ENCODE peak calls at places on chromosomes 13 and 19, in eight cellular contexts. P is CD4-positive, alpha-beta T cell; L is RWPE2; M is body of pancreas; S is ovary; Q is colonic mucosa; Z is astrocyte of the spinal cord; A is HFF-Myc. I is an unnamed sample.

GRCh38 chr19:48424694-48425219 is 21.0 kb upstream of the GRWD1 start:
- DNase-seq in A (no peak), P (no peak), Z (peak; percentile 67), Q (no peak), M (no peak), L (no peak), S (no peak), I (no peak)

GRCh38 chr19:49786432-49786831 is 19.6 kb downstream of the AP2A1 start:
- DNase-seq in Q (no peak), M (no peak), S (no peak), A (no peak), P (no peak), Z (peak; percentile 32), L (no peak), I (no peak)

GRCh38 chr13:80630685-80631121 is 289.8 kb upstream of the SPRY2 start:
- DNase-seq in Z (peak; percentile 33), L (no peak), Q (no peak), S (no peak), A (no peak), P (no peak), M (no peak), I (no peak)

GRCh38 chr19:32977269-32977668 is 5.2 kb downstream of the FAAP24 start:
- DNase-seq in A (no peak), M (no peak), L (no peak), P (no peak), S (no peak), Q (peak; percentile 74), Z (no peak), I (no peak)

GRCh38 chr13:90084684-90085290 is 1262.7 kb upstream of the MIR17HG start:
- DNase-seq in M (no peak), A (no peak), Q (no peak), L (no peak), S (no peak), Z (no peak), P (no peak), I (no peak)

GRCh38 chr13:51873837-51874236 is 12.1 kb downstream of the CCDC70 start:
- DNase-seq in M (no peak), A (no peak), S (no peak), P (no peak), Z (no peak), L (no peak), Q (no peak), I (no peak)

GRCh38 chr19:5250127-5250659 is 90.4 kb downstream of the PTPRS start:
- DNase-seq in M (peak; percentile 82), A (no peak), Z (no peak), L (no peak), P (no peak), S (no peak), Q (no peak), I (no peak)

GRCh38 chr13:76778906-76779305 is 107.3 kb downstream of the KCTD12 start:
- DNase-seq in P (no peak), Z (no peak), L (no peak), M (no peak), Q (no peak), S (no peak), A (no peak), I (no peak)

GRCh38 chr19:45470147-45471081 is 2.6 kb downstream of the FOSB start:
- DNase-seq in M (no peak), P (peak; percentile 57), S (peak; percentile 41), Q (peak; percentile 43), L (no peak), A (no peak), Z (peak; percentile 62), I (no peak)

GRCh38 chr19:17320435-17320834 is 11.1 kb downstream of the DDA1 start:
- DNase-seq in M (no peak), S (no peak), P (no peak), Z (no peak), L (no peak), Q (no peak), A (no peak), I (no peak)

GRCh38 chr19:17338440-17339078 is 1.2 kb downstream of the GTPBP3 start:
- DNase-seq in Q (peak; percentile 23), S (no peak), P (no peak), L (no peak), A (no peak), Z (no peak), M (no peak), I (no peak)

GRCh38 chr19:48149430-48149829 is 20.7 kb downstream of the LIG1 start:
- DNase-seq in S (no peak), M (no peak), A (no peak), Q (no peak), P (no peak), Z (no peak), L (no peak), I (no peak)

GRCh38 chr13:51394724-51395123 is 55.2 kb downstream of the SERPINE3 start:
- DNase-seq in P (no peak), Q (no peak), M (no peak), Z (no peak), L (no peak), S (no peak), A (no peak), I (no peak)

GRCh38 chr13:107367258-107367657 is 799.3 kb upstream of the ARGLU1 start:
- DNase-seq in Q (no peak), L (no peak), S (no peak), A (no peak), Z (no peak), P (no peak), M (no peak), I (no peak)

GRCh38 chr13:33645591-33646554 is 172.1 kb upstream of the RFC3 start:
- DNase-seq in Q (no peak), L (no peak), M (no peak), Z (no peak), S (no peak), P (no peak), A (no peak), I (no peak)

GRCh38 chr19:29715695-29716581 is 877 bp upstream of the C19orf12 start:
- DNase-seq in S (no peak), A (no peak), P (no peak), M (no peak), L (no peak), Z (peak; percentile 9), Q (peak; percentile 59), I (no peak)

GRCh38 chr19:2603320-2603719 is 99.2 kb downstream of the GNG7 start:
- DNase-seq in P (no peak), S (no peak), L (no peak), Q (no peak), M (peak; percentile 15), Z (peak; percentile 78), A (no peak), I (no peak)

GRCh38 chr13:20126460-20127262 is 34.2 kb downstream of the GJA3 start:
- DNase-seq in Q (no peak), M (no peak), L (no peak), Z (no peak), A (no peak), S (no peak), P (no peak), I (no peak)

GRCh38 chr13:80462037-80462436 is 121.1 kb upstream of the SPRY2 start:
- DNase-seq in L (no peak), M (no peak), Z (no peak), A (no peak), S (no peak), P (no peak), Q (no peak), I (no peak)

GRCh38 chr19:55173186-55173716 is 6.8 kb upstream of the DNAAF3 start:
- DNase-seq in A (no peak), Q (no peak), L (no peak), S (no peak), P (no peak), Z (no peak), M (no peak), I (no peak)

GRCh38 chr13:64767054-64767453 is 2463.1 kb downstream of the PCDH9 start:
- DNase-seq in Q (no peak), L (no peak), Z (no peak), A (no peak), M (no peak), S (no peak), P (no peak), I (no peak)

GRCh38 chr13:77571956-77572355 is 36.5 kb downstream of the SCEL start:
- DNase-seq in M (no peak), S (no peak), A (no peak), L (no peak), P (no peak), Q (no peak), Z (no peak), I (no peak)

GRCh38 chr19:37699057-37699456 is 20.5 kb downstream of the ZNF607 start:
- DNase-seq in P (no peak), A (no peak), Z (no peak), Q (no peak), M (no peak), L (no peak), S (no peak), I (no peak)

GRCh38 chr19:10112037-10112751 is 701 bp downstream of the P2RY11 start:
- DNase-seq in L (no peak), A (no peak), Z (no peak), M (no peak), P (peak; percentile 36), S (no peak), Q (no peak), I (no peak)

GRCh38 chr19:42283248-42284065 is 14.4 kb downstream of the CIC start:
- DNase-seq in M (peak; percentile 97), P (peak; percentile 94), Q (peak; percentile 97), Z (peak; percentile 95), L (peak; percentile 93), S (peak; percentile 96), A (no peak), I (peak; percentile 97)
- TF ChIP-seq CTCF in M (no peak), P (no peak), Q (no peak), Z (no peak), L (no peak), S (no peak), A (no peak), I (no peak)

GRCh38 chr13:109735567-109735966 is 50.8 kb downstream of the IRS2 start:
- DNase-seq in P (no peak), A (no peak), S (no peak), Q (no peak), M (no peak), Z (peak; percentile 5), L (no peak), I (no peak)
- TF ChIP-seq CTCF in P (no peak), A (no peak), S (no peak), Q (no peak), M (no peak), Z (no peak), L (no peak), I (no peak)

GRCh38 chr13:87130401-87130800 is 540.8 kb upstream of the SLITRK5 start:
- DNase-seq in A (no peak), L (no peak), S (no peak), M (no peak), P (no peak), Q (no peak), Z (no peak), I (no peak)
- TF ChIP-seq CTCF in A (no peak), L (no peak), S (no peak), M (no peak), P (no peak), Q (no peak), Z (no peak), I (no peak)

GRCh38 chr13:45928196-45928595 is 76.6 kb upstream of the SIAH3 start:
- DNase-seq in Z (no peak), M (no peak), L (no peak), P (no peak), A (no peak), Q (no peak), S (no peak), I (no peak)

GRCh38 chr13:45928843-45929242 is 77.3 kb upstream of the SIAH3 start:
- DNase-seq in A (no peak), Z (no peak), M (peak; percentile 67), P (no peak), Q (no peak), L (no peak), S (no peak), I (no peak)

GRCh38 chr13:45921337-45921736 is 69.8 kb upstream of the SIAH3 start:
- DNase-seq in S (no peak), Z (no peak), A (no peak), M (no peak), L (no peak), Q (no peak), P (no peak), I (no peak)

GRCh38 chr13:45925151-45925550 is 73.6 kb upstream of the SIAH3 start:
- DNase-seq in Q (no peak), L (no peak), M (no peak), P (no peak), S (no peak), Z (no peak), A (no peak), I (no peak)
- TF ChIP-seq CTCF in Q (no peak), L (no peak), M (no peak), P (no peak), S (no peak), Z (peak; percentile 18), A (no peak), I (no peak)

I was measured in type B pancreatic cell.